ENCODE peak calls at places on chromosomes 7 and 10, in ten cellular contexts. One of them, this sample, is unnamed.
A peak's percentile ranks its signal among the peaks of the same experiment; 100 is the strongest.

GRCh38 chr10:25493122-25493893 is 318.5 kb downstream of the GPR158 start:
- DNase-seq in activated T-helper 9 cell treated with anti-CD3 and anti-CD28 coated beads, Interleukin-2, amount 50 U/mL, for 16 hours: no peak
- DNase-seq in tibial nerve: no peak
- DNase-seq in NCI-H1105: no peak
- DNase-seq in NCI-H510A treated with DMSO at 0.1 percent for 48 hours: no peak
- DNase-seq in NCI-H2029: no peak
- DNase-seq in kidney tubule cell: peak; percentile 76
- DNase-seq in esophagus muscularis mucosa: no peak
- DNase-seq in choroid plexus epithelial cell: peak; percentile 95
- DNase-seq in amniotic stem cell: no peak
- DNase-seq in this sample: no peak

GRCh38 chr7:32142649-32143048 is 72.4 kb upstream of the PDE1C start:
- DNase-seq in NCI-H2029: no peak
- DNase-seq in choroid plexus epithelial cell: peak; percentile 45
- DNase-seq in tibial nerve: no peak
- DNase-seq in activated T-helper 9 cell treated with anti-CD3 and anti-CD28 coated beads, Interleukin-2, amount 50 U/mL, for 16 hours: no peak
- DNase-seq in NCI-H1105: no peak
- DNase-seq in kidney tubule cell: peak; percentile 28
- DNase-seq in NCI-H510A treated with DMSO at 0.1 percent for 48 hours: no peak
- DNase-seq in amniotic stem cell: peak; percentile 28
- DNase-seq in esophagus muscularis mucosa: no peak
- DNase-seq in this sample: no peak

GRCh38 chr10:78259394-78259793 is 225.7 kb downstream of the RPS24 start:
- DNase-seq in esophagus muscularis mucosa: no peak
- DNase-seq in NCI-H510A treated with DMSO at 0.1 percent for 48 hours: no peak
- DNase-seq in activated T-helper 9 cell treated with anti-CD3 and anti-CD28 coated beads, Interleukin-2, amount 50 U/mL, for 16 hours: no peak
- DNase-seq in NCI-H1105: no peak
- DNase-seq in kidney tubule cell: no peak
- DNase-seq in choroid plexus epithelial cell: no peak
- DNase-seq in amniotic stem cell: no peak
- DNase-seq in NCI-H2029: no peak
- DNase-seq in tibial nerve: no peak
- DNase-seq in this sample: no peak

GRCh38 chr7:140990193-140990962 is 24.4 kb downstream of the MRPS33 start:
- DNase-seq in esophagus muscularis mucosa: no peak
- DNase-seq in NCI-H2029: no peak
- DNase-seq in activated T-helper 9 cell treated with anti-CD3 and anti-CD28 coated beads, Interleukin-2, amount 50 U/mL, for 16 hours: no peak
- DNase-seq in amniotic stem cell: no peak
- DNase-seq in choroid plexus epithelial cell: no peak
- DNase-seq in tibial nerve: no peak
- DNase-seq in NCI-H1105: no peak
- DNase-seq in NCI-H510A treated with DMSO at 0.1 percent for 48 hours: no peak
- DNase-seq in kidney tubule cell: no peak
- DNase-seq in this sample: no peak

GRCh38 chr7:78620931-78621330 is 822.4 kb downstream of the PHTF2 start:
- DNase-seq in NCI-H2029: no peak
- DNase-seq in NCI-H510A treated with DMSO at 0.1 percent for 48 hours: no peak
- DNase-seq in amniotic stem cell: no peak
- DNase-seq in choroid plexus epithelial cell: peak; percentile 5
- DNase-seq in esophagus muscularis mucosa: no peak
- DNase-seq in activated T-helper 9 cell treated with anti-CD3 and anti-CD28 coated beads, Interleukin-2, amount 50 U/mL, for 16 hours: no peak
- DNase-seq in NCI-H1105: no peak
- DNase-seq in tibial nerve: no peak
- DNase-seq in kidney tubule cell: peak; percentile 35
- DNase-seq in this sample: no peak

GRCh38 chr7:32316831-32317230 is 173.3 kb downstream of the LSM5 start:
- DNase-seq in NCI-H510A treated with DMSO at 0.1 percent for 48 hours: no peak
- DNase-seq in NCI-H2029: no peak
- DNase-seq in esophagus muscularis mucosa: no peak
- DNase-seq in amniotic stem cell: no peak
- DNase-seq in activated T-helper 9 cell treated with anti-CD3 and anti-CD28 coated beads, Interleukin-2, amount 50 U/mL, for 16 hours: no peak
- DNase-seq in tibial nerve: no peak
- DNase-seq in kidney tubule cell: peak; percentile 56
- DNase-seq in choroid plexus epithelial cell: no peak
- DNase-seq in NCI-H1105: no peak
- DNase-seq in this sample: no peak

GRCh38 chr10:7258948-7259523 is 151.8 kb downstream of the SFMBT2 start:
- DNase-seq in amniotic stem cell: no peak
- DNase-seq in activated T-helper 9 cell treated with anti-CD3 and anti-CD28 coated beads, Interleukin-2, amount 50 U/mL, for 16 hours: peak; percentile 29
- DNase-seq in NCI-H1105: no peak
- DNase-seq in tibial nerve: no peak
- DNase-seq in choroid plexus epithelial cell: no peak
- DNase-seq in NCI-H510A treated with DMSO at 0.1 percent for 48 hours: no peak
- DNase-seq in kidney tubule cell: no peak
- DNase-seq in esophagus muscularis mucosa: no peak
- DNase-seq in NCI-H2029: no peak
- DNase-seq in this sample: no peak

GRCh38 chr10:129761573-129761972 is 202.5 kb downstream of the EBF3 start:
- DNase-seq in NCI-H510A treated with DMSO at 0.1 percent for 48 hours: no peak
- DNase-seq in tibial nerve: no peak
- DNase-seq in activated T-helper 9 cell treated with anti-CD3 and anti-CD28 coated beads, Interleukin-2, amount 50 U/mL, for 16 hours: no peak
- DNase-seq in choroid plexus epithelial cell: no peak
- DNase-seq in amniotic stem cell: no peak
- DNase-seq in NCI-H2029: no peak
- DNase-seq in NCI-H1105: no peak
- DNase-seq in esophagus muscularis mucosa: peak; percentile 50
- DNase-seq in kidney tubule cell: no peak
- DNase-seq in this sample: no peak

GRCh38 chr7:31852438-31852837 is 165.4 kb downstream of the PPP1R17 start:
- DNase-seq in esophagus muscularis mucosa: no peak
- DNase-seq in NCI-H1105: no peak
- DNase-seq in activated T-helper 9 cell treated with anti-CD3 and anti-CD28 coated beads, Interleukin-2, amount 50 U/mL, for 16 hours: no peak
- DNase-seq in NCI-H2029: no peak
- DNase-seq in kidney tubule cell: no peak
- DNase-seq in amniotic stem cell: no peak
- DNase-seq in tibial nerve: no peak
- DNase-seq in NCI-H510A treated with DMSO at 0.1 percent for 48 hours: no peak
- DNase-seq in choroid plexus epithelial cell: no peak
- DNase-seq in this sample: no peak

GRCh38 chr7:155911471-155912105 is 99.3 kb upstream of the SHH start:
- DNase-seq in esophagus muscularis mucosa: no peak
- DNase-seq in NCI-H510A treated with DMSO at 0.1 percent for 48 hours: no peak
- DNase-seq in tibial nerve: no peak
- DNase-seq in choroid plexus epithelial cell: no peak
- DNase-seq in amniotic stem cell: no peak
- DNase-seq in activated T-helper 9 cell treated with anti-CD3 and anti-CD28 coated beads, Interleukin-2, amount 50 U/mL, for 16 hours: no peak
- DNase-seq in NCI-H2029: no peak
- DNase-seq in kidney tubule cell: peak; percentile 11
- DNase-seq in NCI-H1105: no peak
- DNase-seq in this sample: no peak

GRCh38 chr7:156545989-156546388 is 94.6 kb upstream of the RNF32 start:
- DNase-seq in NCI-H2029: no peak
- DNase-seq in esophagus muscularis mucosa: peak; percentile 45
- DNase-seq in NCI-H1105: no peak
- DNase-seq in tibial nerve: no peak
- DNase-seq in kidney tubule cell: no peak
- DNase-seq in choroid plexus epithelial cell: peak; percentile 6
- DNase-seq in NCI-H510A treated with DMSO at 0.1 percent for 48 hours: no peak
- DNase-seq in amniotic stem cell: no peak
- DNase-seq in activated T-helper 9 cell treated with anti-CD3 and anti-CD28 coated beads, Interleukin-2, amount 50 U/mL, for 16 hours: no peak
- DNase-seq in this sample: no peak

GRCh38 chr10:89645742-89646172 is 715 bp upstream of the PANK1 start:
- DNase-seq in choroid plexus epithelial cell: no peak
- DNase-seq in tibial nerve: no peak
- DNase-seq in activated T-helper 9 cell treated with anti-CD3 and anti-CD28 coated beads, Interleukin-2, amount 50 U/mL, for 16 hours: no peak
- DNase-seq in kidney tubule cell: no peak
- DNase-seq in NCI-H510A treated with DMSO at 0.1 percent for 48 hours: no peak
- DNase-seq in esophagus muscularis mucosa: no peak
- DNase-seq in NCI-H2029: no peak
- DNase-seq in amniotic stem cell: no peak
- DNase-seq in NCI-H1105: no peak
- DNase-seq in this sample: no peak

GRCh38 chr10:35259769-35260397 is 76.4 kb upstream of the CCNY start:
- DNase-seq in NCI-H2029: no peak
- DNase-seq in esophagus muscularis mucosa: no peak
- DNase-seq in kidney tubule cell: peak; percentile 94
- DNase-seq in tibial nerve: no peak
- DNase-seq in NCI-H510A treated with DMSO at 0.1 percent for 48 hours: no peak
- DNase-seq in choroid plexus epithelial cell: peak; percentile 93
- DNase-seq in amniotic stem cell: peak; percentile 85
- DNase-seq in activated T-helper 9 cell treated with anti-CD3 and anti-CD28 coated beads, Interleukin-2, amount 50 U/mL, for 16 hours: no peak
- DNase-seq in NCI-H1105: no peak
- DNase-seq in this sample: peak; percentile 36

GRCh38 chr10:79044036-79044664 is 24.6 kb upstream of the ZMIZ1 start:
- DNase-seq in activated T-helper 9 cell treated with anti-CD3 and anti-CD28 coated beads, Interleukin-2, amount 50 U/mL, for 16 hours: no peak
- DNase-seq in esophagus muscularis mucosa: no peak
- DNase-seq in NCI-H1105: no peak
- DNase-seq in kidney tubule cell: no peak
- DNase-seq in tibial nerve: no peak
- DNase-seq in NCI-H510A treated with DMSO at 0.1 percent for 48 hours: no peak
- DNase-seq in choroid plexus epithelial cell: no peak
- DNase-seq in NCI-H2029: no peak
- DNase-seq in amniotic stem cell: no peak
- DNase-seq in this sample: no peak

GRCh38 chr7:150685219-150686029 is at the start of gene GIMAP2:
- DNase-seq in tibial nerve: no peak
- DNase-seq in NCI-H510A treated with DMSO at 0.1 percent for 48 hours: peak; percentile 7
- DNase-seq in NCI-H1105: no peak
- DNase-seq in activated T-helper 9 cell treated with anti-CD3 and anti-CD28 coated beads, Interleukin-2, amount 50 U/mL, for 16 hours: no peak
- DNase-seq in NCI-H2029: no peak
- DNase-seq in amniotic stem cell: no peak
- DNase-seq in esophagus muscularis mucosa: no peak
- DNase-seq in kidney tubule cell: peak; percentile 49
- DNase-seq in choroid plexus epithelial cell: peak; percentile 21
- DNase-seq in this sample: no peak

GRCh38 chr7:158078161-158078910 is 509.3 kb downstream of the PTPRN2 start:
- DNase-seq in NCI-H1105: peak; percentile 96
- DNase-seq in activated T-helper 9 cell treated with anti-CD3 and anti-CD28 coated beads, Interleukin-2, amount 50 U/mL, for 16 hours: no peak
- DNase-seq in amniotic stem cell: no peak
- DNase-seq in choroid plexus epithelial cell: no peak
- DNase-seq in NCI-H510A treated with DMSO at 0.1 percent for 48 hours: peak; percentile 90
- DNase-seq in esophagus muscularis mucosa: no peak
- DNase-seq in kidney tubule cell: no peak
- DNase-seq in tibial nerve: no peak
- DNase-seq in NCI-H2029: peak; percentile 81
- DNase-seq in this sample: no peak

GRCh38 chr7:2197436-2198155 is 35.1 kb downstream of the MAD1L1 start:
- DNase-seq in NCI-H2029: no peak
- DNase-seq in NCI-H510A treated with DMSO at 0.1 percent for 48 hours: no peak
- DNase-seq in NCI-H1105: no peak
- DNase-seq in esophagus muscularis mucosa: no peak
- DNase-seq in amniotic stem cell: no peak
- DNase-seq in activated T-helper 9 cell treated with anti-CD3 and anti-CD28 coated beads, Interleukin-2, amount 50 U/mL, for 16 hours: no peak
- DNase-seq in kidney tubule cell: no peak
- DNase-seq in tibial nerve: no peak
- DNase-seq in choroid plexus epithelial cell: no peak
- DNase-seq in this sample: no peak

GRCh38 chr10:87504667-87505365 is at the start of gene MINPP1:
- DNase-seq in NCI-H1105: peak; percentile 45
- DNase-seq in tibial nerve: peak; percentile 59
- DNase-seq in amniotic stem cell: peak; percentile 73
- DNase-seq in NCI-H510A treated with DMSO at 0.1 percent for 48 hours: peak; percentile 68
- DNase-seq in NCI-H2029: peak; percentile 46
- DNase-seq in esophagus muscularis mucosa: peak; percentile 93
- DNase-seq in activated T-helper 9 cell treated with anti-CD3 and anti-CD28 coated beads, Interleukin-2, amount 50 U/mL, for 16 hours: peak; percentile 79
- DNase-seq in choroid plexus epithelial cell: peak; percentile 82
- DNase-seq in kidney tubule cell: peak; percentile 91
- DNase-seq in this sample: peak; percentile 26

GRCh38 chr10:20936388-20936787 is 39.3 kb upstream of the NEBL start:
- DNase-seq in NCI-H1105: no peak
- DNase-seq in tibial nerve: no peak
- DNase-seq in kidney tubule cell: no peak
- DNase-seq in amniotic stem cell: no peak
- DNase-seq in NCI-H2029: no peak
- DNase-seq in activated T-helper 9 cell treated with anti-CD3 and anti-CD28 coated beads, Interleukin-2, amount 50 U/mL, for 16 hours: no peak
- DNase-seq in NCI-H510A treated with DMSO at 0.1 percent for 48 hours: no peak
- DNase-seq in esophagus muscularis mucosa: no peak
- DNase-seq in choroid plexus epithelial cell: no peak
- DNase-seq in this sample: no peak

GRCh38 chr7:40551685-40552576 is 417.1 kb downstream of the SUGCT start:
- DNase-seq in activated T-helper 9 cell treated with anti-CD3 and anti-CD28 coated beads, Interleukin-2, amount 50 U/mL, for 16 hours: no peak
- DNase-seq in NCI-H510A treated with DMSO at 0.1 percent for 48 hours: no peak
- DNase-seq in amniotic stem cell: no peak
- DNase-seq in esophagus muscularis mucosa: no peak
- DNase-seq in NCI-H1105: no peak
- DNase-seq in kidney tubule cell: peak; percentile 64
- DNase-seq in choroid plexus epithelial cell: peak; percentile 89
- DNase-seq in tibial nerve: no peak
- DNase-seq in NCI-H2029: no peak
- DNase-seq in this sample: no peak

GRCh38 chr7:7564323-7564780 is 2.3 kb upstream of the MIOS start:
- DNase-seq in NCI-H1105: no peak
- DNase-seq in kidney tubule cell: peak; percentile 97
- DNase-seq in NCI-H2029: no peak
- DNase-seq in activated T-helper 9 cell treated with anti-CD3 and anti-CD28 coated beads, Interleukin-2, amount 50 U/mL, for 16 hours: no peak
- DNase-seq in tibial nerve: no peak
- DNase-seq in esophagus muscularis mucosa: no peak
- DNase-seq in amniotic stem cell: peak; percentile 62
- DNase-seq in NCI-H510A treated with DMSO at 0.1 percent for 48 hours: no peak
- DNase-seq in choroid plexus epithelial cell: peak; percentile 49
- DNase-seq in this sample: no peak

GRCh38 chr7:75968561-75969001 is 25.8 kb downstream of the TMEM120A start:
- DNase-seq in amniotic stem cell: no peak
- DNase-seq in esophagus muscularis mucosa: no peak
- DNase-seq in choroid plexus epithelial cell: no peak
- DNase-seq in activated T-helper 9 cell treated with anti-CD3 and anti-CD28 coated beads, Interleukin-2, amount 50 U/mL, for 16 hours: no peak
- DNase-seq in kidney tubule cell: no peak
- DNase-seq in NCI-H1105: no peak
- DNase-seq in NCI-H510A treated with DMSO at 0.1 percent for 48 hours: no peak
- DNase-seq in tibial nerve: no peak
- DNase-seq in NCI-H2029: no peak
- DNase-seq in this sample: no peak

GRCh38 chr7:96397936-96398596 is 76.2 kb upstream of the SLC25A13 start:
- DNase-seq in activated T-helper 9 cell treated with anti-CD3 and anti-CD28 coated beads, Interleukin-2, amount 50 U/mL, for 16 hours: no peak
- DNase-seq in esophagus muscularis mucosa: no peak
- DNase-seq in amniotic stem cell: no peak
- DNase-seq in NCI-H1105: peak; percentile 51
- DNase-seq in NCI-H510A treated with DMSO at 0.1 percent for 48 hours: no peak
- DNase-seq in kidney tubule cell: peak; percentile 67
- DNase-seq in NCI-H2029: peak; percentile 44
- DNase-seq in tibial nerve: no peak
- DNase-seq in choroid plexus epithelial cell: peak; percentile 16
- DNase-seq in this sample: no peak

GRCh38 chr7:46352335-46352954 is 431.4 kb upstream of the IGFBP3 start:
- DNase-seq in NCI-H1105: peak; percentile 43
- DNase-seq in choroid plexus epithelial cell: peak; percentile 79
- DNase-seq in activated T-helper 9 cell treated with anti-CD3 and anti-CD28 coated beads, Interleukin-2, amount 50 U/mL, for 16 hours: no peak
- DNase-seq in NCI-H2029: peak; percentile 21
- DNase-seq in tibial nerve: peak; percentile 49
- DNase-seq in amniotic stem cell: peak; percentile 31
- DNase-seq in esophagus muscularis mucosa: no peak
- DNase-seq in kidney tubule cell: peak; percentile 87
- DNase-seq in NCI-H510A treated with DMSO at 0.1 percent for 48 hours: no peak
- DNase-seq in this sample: peak; percentile 39

GRCh38 chr7:139680676-139681462 is 96.9 kb downstream of the HIPK2 start:
- DNase-seq in esophagus muscularis mucosa: no peak
- DNase-seq in NCI-H1105: no peak
- DNase-seq in tibial nerve: peak; percentile 16
- DNase-seq in NCI-H2029: no peak
- DNase-seq in choroid plexus epithelial cell: peak; percentile 88
- DNase-seq in NCI-H510A treated with DMSO at 0.1 percent for 48 hours: no peak
- DNase-seq in activated T-helper 9 cell treated with anti-CD3 and anti-CD28 coated beads, Interleukin-2, amount 50 U/mL, for 16 hours: peak; percentile 71
- DNase-seq in amniotic stem cell: peak; percentile 92
- DNase-seq in kidney tubule cell: peak; percentile 98
- DNase-seq in this sample: no peak